ENCODE peak calls at places on chromosomes 6 and 20, in seven cellular contexts. C, Q, V, J, B, Y and T are unnamed samples.

GRCh38 chr6:132690678-132691077 is 23.2 kb downstream of the VNN1 start:
- DNase-seq in Q (no peak), V (no peak), J (no peak), B (no peak), C (no peak), Y (no peak), T (no peak)

GRCh38 chr6:142568857-142569597 is 267.2 kb downstream of the ADGRG6 start:
- DNase-seq in V (no peak), C (peak), J (no peak), B (no peak), Y (peak), Q (peak), T (no peak)

GRCh38 chr6:118618676-118619377 is 32.6 kb downstream of the CEP85L start:
- DNase-seq in Y (no peak), V (peak), J (peak), C (peak), Q (peak), B (peak), T (peak)

GRCh38 chr20:32195581-32195980 is 12.0 kb downstream of the PLAGL2 start:
- DNase-seq in J (no peak), Q (no peak), B (no peak), Y (no peak), C (no peak), V (no peak), T (no peak)

GRCh38 chr6:119076173-119076965 is 2.1 kb downstream of the FAM184A start:
- DNase-seq in Y (no peak), B (no peak), J (peak), Q (no peak), C (no peak), V (no peak), T (no peak)

GRCh38 chr6:43495409-43495941 is 14.7 kb downstream of the LRRC73 start:
- DNase-seq in V (no peak), Q (peak), C (no peak), J (peak), Y (no peak), B (peak), T (no peak)

GRCh38 chr6:40988634-40989033 is 50.4 kb downstream of the UNC5CL start:
- DNase-seq in J (no peak), Q (no peak), Y (no peak), C (no peak), B (no peak), V (no peak), T (no peak)

GRCh38 chr6:55286824-55287223 is 40.4 kb upstream of the GFRAL start:
- DNase-seq in Q (no peak), B (no peak), C (no peak), Y (no peak), J (no peak), V (no peak), T (no peak)

GRCh38 chr6:158780963-158781691 is 38.0 kb downstream of the EZR start:
- DNase-seq in Y (no peak), C (no peak), J (no peak), Q (no peak), V (no peak), B (peak), T (no peak)

GRCh38 chr6:121309768-121310473 is 24.4 kb downstream of the TBC1D32 start:
- DNase-seq in V (no peak), Y (no peak), J (no peak), Q (no peak), C (peak), B (no peak), T (no peak)

GRCh38 chr6:48826884-48827701 is 636.0 kb downstream of the MMUT start:
- DNase-seq in J (no peak), B (no peak), V (no peak), Y (peak), C (peak), Q (peak), T (no peak)

GRCh38 chr6:39240155-39240757 is 11.0 kb upstream of the KCNK5 start:
- DNase-seq in Q (no peak), Y (no peak), J (no peak), B (no peak), V (no peak), C (no peak), T (no peak)

GRCh38 chr6:4564746-4565145 is 211.5 kb upstream of the CDYL start:
- DNase-seq in V (no peak), C (no peak), B (no peak), Y (no peak), Q (no peak), J (no peak), T (no peak)

GRCh38 chr6:3318226-3318625 is 59.5 kb downstream of the PSMG4 start:
- DNase-seq in Y (no peak), C (no peak), Q (no peak), B (no peak), J (peak), V (no peak), T (peak)

GRCh38 chr6:33746651-33747100 is at the start of gene IP6K3:
- DNase-seq in V (peak), B (no peak), C (no peak), Q (no peak), Y (no peak), J (no peak), T (no peak)

GRCh38 chr6:126264265-126264664 is 75.7 kb upstream of the CENPW start:
- DNase-seq in Y (no peak), Q (no peak), J (no peak), V (no peak), C (no peak), B (no peak), T (no peak)

GRCh38 chr6:40931927-40932326 is 107.1 kb downstream of the UNC5CL start:
- DNase-seq in V (no peak), Q (no peak), B (no peak), Y (peak), J (no peak), C (no peak), T (no peak)

GRCh38 chr6:3372912-3373554 is 83.8 kb downstream of the SLC22A23 start:
- DNase-seq in Q (no peak), C (no peak), B (no peak), Y (no peak), J (no peak), V (no peak), T (no peak)

GRCh38 chr6:109349419-109349987 is 32.8 kb downstream of the CD164 start:
- DNase-seq in Q (no peak), B (no peak), C (peak), Y (no peak), J (no peak), V (no peak), T (no peak)

GRCh38 chr20:36091561-36092423 is 62.7 kb upstream of the EPB41L1 start:
- DNase-seq in C (no peak), B (no peak), J (no peak), Y (no peak), V (no peak), Q (no peak), T (peak)

GRCh38 chr6:100706491-100706890 is 174.6 kb downstream of the ASCC3 start:
- DNase-seq in C (no peak), V (no peak), Q (no peak), J (no peak), B (no peak), Y (no peak), T (no peak)